ENCODE peak calls at places on chromosome 2, in nine cellular contexts. S is activated CD4-positive, alpha-beta T cell treated with anti-CD3 and anti-CD28 coated beads, Interleukin-2, amount 10 ng/mL, durations not matched to agents 7 days and 5 days; K is activated CD8-positive, alpha-beta memory T cell treated with anti-CD3 and anti-CD28 coated beads for 4 hours; B is naive thymus-derived CD8-positive, alpha-beta T cell; N is M059J; C is NCI-H510A; Y is hypothalamus; O is CD8-positive, alpha-beta memory T cell; D is left colon. J is an unnamed sample.

GRCh38 chr2:202039278-202040100 is 5.8 kb downstream of the FZD7 start:
- DNase-seq in S (peak), K (no peak), B (no peak), N (no peak), C (no peak), Y (no peak), O (no peak), D (no peak), J (no peak)

GRCh38 chr2:158969162-158969716 is 799 bp downstream of the TANC1 start:
- DNase-seq in S (no peak), K (no peak), B (no peak), N (peak), C (no peak), Y (no peak), O (no peak), D (peak), J (no peak)

GRCh38 chr2:240895656-240896388 is at the start of gene MAB21L4:
- DNase-seq in S (no peak), K (no peak), B (no peak), N (no peak), C (peak), Y (no peak), O (no peak), D (no peak), J (no peak)

GRCh38 chr2:224887159-224887558 is 155.1 kb downstream of the DOCK10 start:
- DNase-seq in S (no peak), K (no peak), B (no peak), N (peak), C (no peak), Y (no peak), O (no peak), D (no peak), J (no peak)

GRCh38 chr2:120360307-120360855 is 14.4 kb downstream of the INHBB start:
- DNase-seq in S (no peak), K (no peak), B (no peak), N (peak), C (no peak), Y (no peak), O (no peak), D (no peak), J (no peak)

GRCh38 chr2:20600756-20601325 is 50.1 kb downstream of the HS1BP3 start:
- DNase-seq in S (no peak), K (no peak), B (no peak), N (no peak), C (no peak), Y (no peak), O (no peak), D (no peak), J (no peak)

GRCh38 chr2:152884088-152884487 is 165.7 kb downstream of the ARL6IP6 start:
- DNase-seq in S (no peak), K (no peak), B (no peak), N (no peak), C (no peak), Y (no peak), O (no peak), D (no peak), J (no peak)

GRCh38 chr2:114789989-114790388 is 347.5 kb downstream of the DPP10 start:
- DNase-seq in S (no peak), K (no peak), B (no peak), N (no peak), C (no peak), Y (no peak), O (no peak), D (no peak), J (no peak)

GRCh38 chr2:15058628-15059157 is 426.2 kb downstream of the LRATD1 start:
- DNase-seq in S (no peak), K (no peak), B (no peak), N (no peak), C (no peak), Y (no peak), O (no peak), D (no peak), J (no peak)

GRCh38 chr2:202023198-202023903 is 10.3 kb upstream of the FZD7 start:
- DNase-seq in S (no peak), K (no peak), B (no peak), N (no peak), C (no peak), Y (no peak), O (no peak), D (no peak), J (peak)

GRCh38 chr2:110881908-110882307 is 149.5 kb downstream of the ACOXL start:
- DNase-seq in S (no peak), K (no peak), B (no peak), N (no peak), C (no peak), Y (no peak), O (no peak), D (no peak), J (no peak)

GRCh38 chr2:209331291-209331844 is 92.5 kb upstream of the MAP2 start:
- DNase-seq in S (no peak), K (no peak), B (no peak), N (peak), C (peak), Y (no peak), O (no peak), D (no peak), J (peak)

GRCh38 chr2:43131051-43131889 is 95.1 kb downstream of the ZFP36L2 start:
- DNase-seq in S (peak), K (peak), B (peak), N (peak), C (no peak), Y (peak), O (peak), D (peak), J (peak)

GRCh38 chr2:173676647-173677046 is 288.5 kb downstream of the SP3 start:
- DNase-seq in S (no peak), K (no peak), B (no peak), N (no peak), C (no peak), Y (no peak), O (no peak), D (no peak), J (no peak)

GRCh38 chr2:174282449-174282848 is 34.1 kb upstream of the OLA1 start:
- DNase-seq in S (no peak), K (no peak), B (no peak), N (no peak), C (no peak), Y (no peak), O (no peak), D (no peak), J (no peak)

GRCh38 chr2:39778233-39778632 is 825 bp downstream of the THUMPD2 start:
- DNase-seq in S (no peak), K (no peak), B (no peak), N (no peak), C (no peak), Y (no peak), O (no peak), D (no peak), J (no peak)

GRCh38 chr2:186540971-186541370 is 48.9 kb upstream of the ITGAV start:
- DNase-seq in S (no peak), K (no peak), B (no peak), N (no peak), C (no peak), Y (no peak), O (no peak), D (no peak), J (no peak)

GRCh38 chr2:3319745-3320566 is 57.7 kb downstream of the EIPR1 start:
- DNase-seq in S (no peak), K (no peak), B (no peak), N (no peak), C (no peak), Y (no peak), O (no peak), D (no peak), J (no peak)

GRCh38 chr2:79993144-79993543 is 311.4 kb downstream of the LRRTM1 start:
- DNase-seq in S (no peak), K (no peak), B (no peak), N (peak), C (no peak), Y (no peak), O (no peak), D (no peak), J (no peak)